ENCODE peak calls at places on chromosomes 16 and 17, in six cellular contexts. A is SK-N-SH, B is HepG2, J is HCT116, L is GM12878, Q is K562. Z is an unnamed sample.

GRCh38 chr17:62892870-62893338 is 73.1 kb upstream of the TANC2 start:
- DNase-seq in L (no peak), J (no peak), A (no peak), Q (no peak), B (peak; percentile 20), Z (peak; percentile 40)

GRCh38 chr16:61730997-61731396 is 305.2 kb downstream of the CDH8 start:
- DNase-seq in Q (no peak), J (no peak), A (no peak), B (no peak), L (no peak), Z (peak; percentile 61)

GRCh38 chr16:85891776-85892166 is 7.2 kb upstream of the IRF8 start:
- DNase-seq in A (no peak), Q (no peak), B (no peak), J (no peak), L (no peak), Z (no peak)

GRCh38 chr17:2174048-2174447 is 119.1 kb downstream of the HIC1 start:
- DNase-seq in L (no peak), Q (no peak), J (no peak), B (no peak), A (no peak), Z (no peak)

GRCh38 chr17:5500804-5501391 is 14.5 kb downstream of the MIS12 start:
- DNase-seq in L (no peak), B (peak; percentile 77), Q (no peak), J (no peak), A (peak; percentile 99), Z (peak; percentile 99)

GRCh38 chr16:1930338-1930720 is 12.1 kb upstream of the HS3ST6 start:
- DNase-seq in Q (no peak), J (no peak), B (no peak), A (no peak), L (no peak), Z (no peak)

GRCh38 chr16:89873109-89873821 is at the start of gene TCF25:
- DNase-seq in Q (peak; percentile 96), J (peak; percentile 83), A (peak; percentile 99), L (peak; percentile 43), B (peak; percentile 82), Z (peak; percentile 86)

GRCh38 chr17:16923097-16923903 is 48.6 kb downstream of the TNFRSF13B start:
- DNase-seq in L (no peak), J (no peak), Q (no peak), A (no peak), B (no peak), Z (no peak)

GRCh38 chr17:49618112-49618611 is 42.5 kb downstream of the NXPH3 start:
- DNase-seq in Q (no peak), L (no peak), J (no peak), B (no peak), A (no peak), Z (no peak)

GRCh38 chr16:30660424-30661251 is 2.4 kb downstream of the FBRS start:
- DNase-seq in Q (no peak), L (no peak), A (no peak), J (no peak), B (no peak), Z (no peak)

GRCh38 chr16:27769561-27770222 is 219.7 kb downstream of the KATNIP start:
- DNase-seq in J (peak; percentile 80), A (no peak), L (no peak), Q (no peak), B (no peak), Z (no peak)

GRCh38 chr16:48118841-48119240 is 37.0 kb downstream of the ABCC12 start:
- DNase-seq in J (no peak), A (no peak), B (no peak), L (no peak), Q (no peak), Z (no peak)

DNA sequence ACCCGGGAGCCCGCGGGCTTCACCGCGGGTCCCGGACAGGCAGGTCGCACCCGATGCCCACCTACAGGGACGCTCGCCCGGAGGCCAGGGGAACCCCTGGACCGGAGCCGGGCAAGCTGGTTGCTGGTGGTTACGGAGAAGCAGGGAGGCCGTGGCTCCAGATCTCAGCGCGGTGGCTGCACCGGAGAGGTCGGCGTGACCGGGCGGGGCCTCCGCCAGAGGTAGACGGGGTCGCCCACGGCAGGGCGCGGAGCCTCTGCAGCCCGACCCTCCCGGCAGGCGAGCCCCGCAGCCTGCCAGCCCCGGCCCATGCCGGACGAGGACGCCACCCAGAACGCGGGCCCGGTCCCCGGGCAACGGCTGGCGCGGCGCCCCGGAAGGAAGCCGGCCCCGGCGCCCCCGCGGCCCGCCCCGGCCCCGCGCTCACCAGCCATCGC is 341 bp downstream of the PCYT2 start:
- DNase-seq in L (no peak), B (no peak), Q (no peak), A (no peak), J (no peak), Z (no peak)
- TF ChIP-seq REST in L (no peak), B (no peak), Q (no peak), A (no peak), J (no peak), Z (no peak)

GRCh38 chr16:49409121-49409520 is 35.5 kb downstream of the C16orf78 start:
- DNase-seq in Q (no peak), L (no peak), A (no peak), B (no peak), J (no peak), Z (no peak)

GRCh38 chr16:49411121-49411970 is 37.7 kb downstream of the C16orf78 start:
- DNase-seq in B (no peak), A (no peak), Q (no peak), L (no peak), J (no peak), Z (no peak)

GRCh38 chr16:49410226-49410625 is 36.6 kb downstream of the C16orf78 start:
- DNase-seq in J (no peak), A (no peak), L (no peak), B (no peak), Q (no peak), Z (no peak)

GRCh38 chr16:49405123-49405522 is 31.5 kb downstream of the C16orf78 start:
- DNase-seq in B (no peak), J (no peak), Q (no peak), A (no peak), L (no peak), Z (no peak)

DNA sequence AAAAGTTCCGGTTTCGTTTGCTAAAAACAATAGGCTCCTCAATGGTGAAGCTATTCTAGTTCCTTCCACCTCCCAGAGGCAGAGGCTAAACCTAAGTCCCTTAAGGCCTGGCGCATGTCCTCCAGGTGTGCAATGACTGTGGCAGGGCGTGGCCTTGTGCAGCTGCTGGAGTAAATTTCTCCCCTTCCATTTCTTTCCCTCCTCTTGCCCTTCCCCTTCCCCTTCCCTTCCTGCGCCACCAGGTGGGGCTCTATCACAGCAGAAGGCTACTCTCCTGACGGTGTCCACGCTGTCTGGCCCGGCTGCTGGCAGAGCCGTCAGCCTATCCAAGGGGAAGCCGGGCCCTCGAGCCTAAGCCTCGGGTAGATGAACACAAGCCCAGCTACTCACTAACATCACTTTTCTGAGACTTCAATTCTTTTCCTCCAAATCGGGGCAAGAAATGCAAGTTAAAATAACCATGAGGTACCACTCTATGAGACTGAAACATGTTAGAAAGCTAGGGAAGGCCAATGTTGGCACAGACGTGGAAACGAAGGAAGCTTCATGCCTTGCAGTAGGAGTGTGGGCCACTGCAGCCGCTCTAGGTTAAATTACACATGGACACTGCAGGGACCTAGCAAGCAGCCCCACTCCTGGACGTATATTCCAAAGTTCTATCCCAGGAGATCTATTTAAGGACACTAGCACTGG is 34.4 kb downstream of the C16orf78 start:
- DNase-seq in J (peak; percentile 78), B (peak; percentile 76), L (peak; percentile 64), Q (peak; percentile 72), A (peak; percentile 88), Z (peak; percentile 94)
- TF ChIP-seq POLR2AphosphoS5 in J (no peak), B (no peak), L (no peak), Q (no peak), A (no peak), Z (no peak)

GRCh38 chr17:28071891-28072606 is 29.6 kb downstream of the NLK start:
- DNase-seq in L (no peak), Q (no peak), A (no peak), B (no peak), J (no peak), Z (no peak)
- H3K4me2 ChIP-seq in L (no peak overlapping the region), Q (no peak overlapping the region), A (no peak overlapping the region), B (no peak overlapping the region), J (no peak overlapping the region), Z (no peak overlapping the region)

GRCh38 chr17:34406196-34406595 is 43.2 kb upstream of the CCL1 start:
- DNase-seq in B (no peak), A (no peak), Q (no peak), J (no peak), L (no peak), Z (no peak)

GRCh38 chr17:34398990-34399389 is 36.0 kb upstream of the CCL1 start:
- DNase-seq in A (no peak), B (no peak), J (no peak), L (no peak), Q (no peak), Z (no peak)

GRCh38 chr17:34400301-34400931 is 37.4 kb upstream of the CCL1 start:
- DNase-seq in B (no peak), Q (no peak), L (no peak), J (no peak), A (no peak), Z (no peak)

GRCh38 chr17:34397265-34397664 is 34.2 kb upstream of the CCL1 start:
- DNase-seq in B (no peak), A (no peak), J (no peak), Q (peak; percentile 15), L (no peak), Z (no peak)

GRCh38 chr17:34401165-34401564 is 38.1 kb upstream of the CCL1 start:
- DNase-seq in L (no peak), B (no peak), Q (no peak), A (no peak), J (no peak), Z (no peak)
- TF ChIP-seq REST in L (no peak), B (no peak), Q (no peak), A (no peak), J (no peak), Z (no peak)

Z was measured in GM23338.